ENCODE peak calls at places on chromosomes 5 and 9, in nine cellular contexts. P is NT2/D1; C is brain pericyte; K is stimulated activated CD8-positive, alpha-beta memory T cell treated with anti-CD3 and anti-CD28 coated beads, Interleukin-15, amount 100 ng/mL, for 24 hours; T is HuH-7; Q is tibial artery; Y is H7; D is astrocyte; M is glomerular endothelial cell. O is an unnamed sample.

GRCh38 chr5:130402906-130403305 is 498.6 kb downstream of the CHSY3 start:
- DNase-seq in P (no peak), C (no peak), K (no peak), T (no peak), Q (no peak), Y (peak), D (no peak), M (no peak), O (no peak)

GRCh38 chr5:72108200-72109050 is 1.1 kb downstream of the MAP1B start:
- DNase-seq in P (peak), C (no peak), K (no peak), T (peak), Q (peak), Y (peak), D (peak), M (no peak), O (peak)

GRCh38 chr9:115640887-115641286 is 512.7 kb upstream of the PAPPA start:
- DNase-seq in P (no peak), C (no peak), K (no peak), T (no peak), Q (no peak), Y (no peak), D (peak), M (no peak), O (no peak)

GRCh38 chr5:96049398-96050272 is 88.0 kb upstream of the ELL2 start:
- DNase-seq in P (no peak), C (no peak), K (no peak), T (no peak), Q (no peak), Y (no peak), D (peak), M (peak), O (no peak)

GRCh38 chr9:136851941-136852663 is at the start of gene MAMDC4:
- DNase-seq in P (no peak), C (no peak), K (no peak), T (no peak), Q (no peak), Y (no peak), D (no peak), M (no peak), O (no peak)

GRCh38 chr5:151671979-151672378 is 14.7 kb downstream of the SPARC start:
- DNase-seq in P (no peak), C (no peak), K (no peak), T (no peak), Q (peak), Y (no peak), D (peak), M (peak), O (no peak)

GRCh38 chr9:31615964-31616363 is 768.5 kb upstream of the ACO1 start:
- DNase-seq in P (peak), C (no peak), K (no peak), T (no peak), Q (no peak), Y (peak), D (no peak), M (no peak), O (no peak)

GRCh38 chr5:332843-333242 is 11.3 kb downstream of the AHRR start:
- DNase-seq in P (no peak), C (no peak), K (no peak), T (no peak), Q (no peak), Y (no peak), D (no peak), M (no peak), O (no peak)

GRCh38 chr5:132854301-132854700 is 12.0 kb downstream of the GDF9 start:
- DNase-seq in P (no peak), C (no peak), K (no peak), T (no peak), Q (no peak), Y (no peak), D (peak), M (no peak), O (no peak)

GRCh38 chr5:131521252-131521651 is 113.8 kb downstream of the RAPGEF6 start:
- DNase-seq in P (no peak), C (no peak), K (no peak), T (no peak), Q (no peak), Y (no peak), D (peak), M (no peak), O (no peak)

GRCh38 chr5:139268364-139269202 is 25.0 kb upstream of the MATR3 start:
- DNase-seq in P (no peak), C (no peak), K (no peak), T (no peak), Q (no peak), Y (peak), D (no peak), M (no peak), O (no peak)

GRCh38 chr9:96376926-96377874 is 6.3 kb downstream of the SLC35D2 start:
- DNase-seq in P (no peak), C (no peak), K (no peak), T (no peak), Q (no peak), Y (no peak), D (peak), M (no peak), O (no peak)

GRCh38 chr5:92543246-92543645 is 1037.8 kb downstream of the NR2F1-AS1 start:
- DNase-seq in P (no peak), C (peak), K (no peak), T (no peak), Q (no peak), Y (no peak), D (no peak), M (no peak), O (no peak)

GRCh38 chr5:51476456-51476855 is 93.2 kb downstream of the ISL1 start:
- DNase-seq in P (no peak), C (no peak), K (no peak), T (no peak), Q (no peak), Y (no peak), D (no peak), M (no peak), O (no peak)

GRCh38 chr5:104347119-104347708 is 784.6 kb upstream of the NUDT12 start:
- DNase-seq in P (no peak), C (no peak), K (no peak), T (no peak), Q (no peak), Y (no peak), D (peak), M (peak), O (no peak)

GRCh38 chr9:71725590-71726338 is 42.5 kb downstream of the CEMIP2 start:
- DNase-seq in P (no peak), C (no peak), K (no peak), T (peak), Q (no peak), Y (no peak), D (peak), M (peak), O (no peak)

GRCh38 chr9:15306757-15307522 is at the start of gene TTC39B:
- DNase-seq in P (peak), C (peak), K (peak), T (peak), Q (peak), Y (peak), D (peak), M (peak), O (peak)

GRCh38 chr5:66021585-66021984 is 95.2 kb downstream of the ERBIN start:
- DNase-seq in P (no peak), C (no peak), K (no peak), T (no peak), Q (no peak), Y (no peak), D (no peak), M (no peak), O (no peak)

GRCh38 chr9:92770005-92770995 is 5.7 kb upstream of the BICD2 start:
- DNase-seq in P (peak), C (no peak), K (no peak), T (no peak), Q (no peak), Y (peak), D (no peak), M (no peak), O (no peak)

GRCh38 chr9:110058304-110058953 is 149.5 kb downstream of the C9orf152 start:
- DNase-seq in P (peak), C (no peak), K (no peak), T (peak), Q (no peak), Y (peak), D (peak), M (no peak), O (peak)

GRCh38 chr9:137902646-137903045 is 25.1 kb downstream of the CACNA1B start:
- DNase-seq in P (no peak), C (no peak), K (no peak), T (no peak), Q (no peak), Y (no peak), D (no peak), M (no peak), O (no peak)

GRCh38 chr5:71948206-71948605 is 159.1 kb upstream of the MAP1B start:
- DNase-seq in P (no peak), C (no peak), K (no peak), T (no peak), Q (no peak), Y (no peak), D (no peak), M (no peak), O (no peak)

GRCh38 chr9:120621941-120622340 is 42.0 kb upstream of the CDK5RAP2 start:
- DNase-seq in P (no peak), C (no peak), K (no peak), T (no peak), Q (no peak), Y (no peak), D (no peak), M (no peak), O (no peak)

O was measured in 8988T.